ENCODE peak calls at places on chromosomes 7 and 10, in eight cellular contexts. One of them, this sample, is unnamed.

GRCh38 chr7:119228482-119228881 is 1004.0 kb downstream of the ANKRD7 start:
- DNase-seq in uterus: no peak
- DNase-seq in ovary: no peak
- DNase-seq in Panc1: no peak
- DNase-seq in IMR-90: no peak
- DNase-seq in left lung: no peak
- DNase-seq in mesendoderm: no peak
- DNase-seq in psoas muscle: no peak
- DNase-seq in this sample: no peak

GRCh38 chr7:92765725-92766124 is 70.6 kb downstream of the CDK6 start:
- DNase-seq in uterus: no peak
- DNase-seq in ovary: no peak
- DNase-seq in Panc1: no peak
- DNase-seq in IMR-90: peak; percentile 88
- DNase-seq in left lung: no peak
- DNase-seq in mesendoderm: peak; percentile 40
- DNase-seq in psoas muscle: no peak
- DNase-seq in this sample: no peak

GRCh38 chr10:31866118-31866670 is 62.4 kb downstream of the ARHGAP12 start:
- DNase-seq in uterus: no peak
- DNase-seq in ovary: no peak
- DNase-seq in Panc1: no peak
- DNase-seq in IMR-90: no peak
- DNase-seq in left lung: no peak
- DNase-seq in mesendoderm: no peak
- DNase-seq in psoas muscle: no peak
- DNase-seq in this sample: no peak

GRCh38 chr7:157041004-157041403 is 30.5 kb upstream of the MNX1 start:
- DNase-seq in uterus: no peak
- DNase-seq in ovary: no peak
- DNase-seq in Panc1: no peak
- DNase-seq in IMR-90: peak; percentile 5
- DNase-seq in left lung: no peak
- DNase-seq in mesendoderm: peak; percentile 50
- DNase-seq in psoas muscle: no peak
- DNase-seq in this sample: no peak

GRCh38 chr7:122622682-122623081 is 76.2 kb downstream of the RNF133 start:
- DNase-seq in uterus: no peak
- DNase-seq in ovary: no peak
- DNase-seq in Panc1: no peak
- DNase-seq in IMR-90: no peak
- DNase-seq in left lung: no peak
- DNase-seq in mesendoderm: no peak
- DNase-seq in psoas muscle: no peak
- DNase-seq in this sample: no peak

GRCh38 chr10:19302117-19302516 is 253.5 kb downstream of the MALRD1 start:
- DNase-seq in uterus: no peak
- DNase-seq in ovary: no peak
- DNase-seq in Panc1: peak; percentile 39
- DNase-seq in IMR-90: peak; percentile 90
- DNase-seq in left lung: no peak
- DNase-seq in mesendoderm: no peak
- DNase-seq in psoas muscle: no peak
- DNase-seq in this sample: no peak

GRCh38 chr10:51425431-51425830 is 274.0 kb downstream of the CSTF2T start:
- DNase-seq in uterus: no peak
- DNase-seq in ovary: no peak
- DNase-seq in Panc1: no peak
- DNase-seq in IMR-90: no peak
- DNase-seq in left lung: no peak
- DNase-seq in mesendoderm: no peak
- DNase-seq in psoas muscle: no peak
- DNase-seq in this sample: peak; percentile 31

GRCh38 chr10:45227042-45227441 is 88.4 kb downstream of the OR13A1 start:
- DNase-seq in uterus: no peak
- DNase-seq in ovary: no peak
- DNase-seq in Panc1: no peak
- DNase-seq in IMR-90: no peak
- DNase-seq in left lung: no peak
- DNase-seq in mesendoderm: no peak
- DNase-seq in psoas muscle: no peak
- DNase-seq in this sample: no peak

GRCh38 chr10:126198681-126199080 is 189.6 kb downstream of the ADAM12 start:
- DNase-seq in uterus: no peak
- DNase-seq in ovary: no peak
- DNase-seq in Panc1: no peak
- DNase-seq in IMR-90: no peak
- DNase-seq in left lung: no peak
- DNase-seq in mesendoderm: no peak
- DNase-seq in psoas muscle: no peak
- DNase-seq in this sample: no peak

GRCh38 chr7:10315881-10316280 is 657.8 kb upstream of the PHF14 start:
- DNase-seq in uterus: no peak
- DNase-seq in ovary: no peak
- DNase-seq in Panc1: no peak
- DNase-seq in IMR-90: no peak
- DNase-seq in left lung: no peak
- DNase-seq in mesendoderm: no peak
- DNase-seq in psoas muscle: no peak
- DNase-seq in this sample: no peak

GRCh38 chr7:78215199-78215598 is 416.6 kb downstream of the PHTF2 start:
- DNase-seq in uterus: no peak
- DNase-seq in ovary: no peak
- DNase-seq in Panc1: no peak
- DNase-seq in IMR-90: no peak
- DNase-seq in left lung: no peak
- DNase-seq in mesendoderm: no peak
- DNase-seq in psoas muscle: no peak
- DNase-seq in this sample: no peak

GRCh38 chr10:113087082-113088029 is 137.3 kb downstream of the TCF7L2 start:
- DNase-seq in uterus: peak; percentile 71
- DNase-seq in ovary: peak; percentile 50
- DNase-seq in Panc1: peak; percentile 96
- DNase-seq in IMR-90: peak; percentile 100
- DNase-seq in left lung: peak; percentile 79
- DNase-seq in mesendoderm: peak; percentile 99
- DNase-seq in psoas muscle: peak; percentile 60
- DNase-seq in this sample: peak; percentile 76

GRCh38 chr7:31595390-31595789 is 81.5 kb downstream of the ITPRID1 start:
- DNase-seq in uterus: no peak
- DNase-seq in ovary: no peak
- DNase-seq in Panc1: no peak
- DNase-seq in IMR-90: no peak
- DNase-seq in left lung: no peak
- DNase-seq in mesendoderm: no peak
- DNase-seq in psoas muscle: no peak
- DNase-seq in this sample: no peak

GRCh38 chr7:55170335-55170734 is 151.5 kb downstream of the EGFR start:
- DNase-seq in uterus: no peak
- DNase-seq in ovary: no peak
- DNase-seq in Panc1: no peak
- DNase-seq in IMR-90: no peak
- DNase-seq in left lung: no peak
- DNase-seq in mesendoderm: no peak
- DNase-seq in psoas muscle: no peak
- DNase-seq in this sample: no peak

GRCh38 chr7:13981070-13981469 is 8.4 kb downstream of the ETV1 start:
- DNase-seq in uterus: peak; percentile 23
- DNase-seq in ovary: no peak
- DNase-seq in Panc1: peak; percentile 86
- DNase-seq in IMR-90: peak; percentile 98
- DNase-seq in left lung: peak; percentile 65
- DNase-seq in mesendoderm: peak; percentile 89
- DNase-seq in psoas muscle: no peak
- DNase-seq in this sample: peak; percentile 62

DNA sequence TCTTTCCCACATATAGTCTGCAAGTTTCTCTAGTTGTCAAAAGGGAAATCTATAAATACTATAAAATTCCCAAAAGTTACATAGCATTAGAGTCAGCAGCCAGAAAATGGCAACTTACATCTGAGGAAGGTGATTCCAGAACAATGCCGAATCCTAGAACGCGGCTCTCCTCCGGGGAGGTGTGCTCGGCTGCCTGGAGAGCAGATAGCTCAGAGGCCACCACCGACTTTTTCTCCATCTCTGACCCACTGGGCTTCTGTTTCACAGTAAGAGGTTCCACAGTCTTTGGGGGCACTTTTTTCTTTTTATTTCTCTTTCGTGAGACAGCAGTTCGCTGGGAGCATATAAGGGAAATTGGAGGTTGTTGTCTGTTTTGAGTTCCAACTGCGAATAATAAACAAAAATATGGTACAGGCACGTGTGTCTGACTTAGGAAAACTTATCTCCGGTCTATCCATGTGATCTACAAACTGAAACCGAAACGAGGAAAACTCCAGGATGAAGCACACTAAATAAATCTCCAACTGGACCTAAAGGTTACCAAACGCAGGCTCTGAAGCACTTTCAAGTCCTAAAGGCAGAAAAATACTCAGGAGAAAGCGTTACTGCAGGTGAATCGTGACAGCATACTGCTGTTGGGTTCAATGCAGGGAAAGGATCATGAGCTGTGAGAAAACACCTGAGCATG is 36.2 kb downstream of the BEND7 start:
- DNase-seq in uterus: no peak
- DNase-seq in ovary: no peak
- DNase-seq in Panc1: no peak
- DNase-seq in IMR-90: no peak
- DNase-seq in left lung: no peak
- DNase-seq in mesendoderm: no peak
- DNase-seq in psoas muscle: no peak
- DNase-seq in this sample: no peak
- H3K4me3 ChIP-seq in uterus: no peak overlapping the region
- H3K4me3 ChIP-seq in ovary: no peak overlapping the region
- H3K4me3 ChIP-seq in Panc1: peak overlapping the region; percentile 44
- H3K4me3 ChIP-seq in IMR-90: no peak overlapping the region
- H3K4me3 ChIP-seq in left lung: peak overlapping the region; percentile 20
- H3K4me3 ChIP-seq in mesendoderm: no peak overlapping the region
- H3K4me3 ChIP-seq in psoas muscle: peak overlapping the region; percentile 19
- H3K4me3 ChIP-seq in this sample: no peak overlapping the region

GRCh38 chr10:17244712-17245365 is 16.8 kb downstream of the VIM start:
- DNase-seq in uterus: no peak
- DNase-seq in ovary: no peak
- DNase-seq in Panc1: no peak
- DNase-seq in IMR-90: peak; percentile 63
- DNase-seq in left lung: no peak
- DNase-seq in mesendoderm: no peak
- DNase-seq in psoas muscle: no peak
- DNase-seq in this sample: no peak

GRCh38 chr10:17250736-17251135 is 22.7 kb downstream of the VIM start:
- DNase-seq in uterus: no peak
- DNase-seq in ovary: no peak
- DNase-seq in Panc1: no peak
- DNase-seq in IMR-90: no peak
- DNase-seq in left lung: no peak
- DNase-seq in mesendoderm: no peak
- DNase-seq in psoas muscle: no peak
- DNase-seq in this sample: no peak

GRCh38 chr10:17249820-17250219 is 21.8 kb downstream of the VIM start:
- DNase-seq in uterus: no peak
- DNase-seq in ovary: no peak
- DNase-seq in Panc1: no peak
- DNase-seq in IMR-90: peak; percentile 34
- DNase-seq in left lung: no peak
- DNase-seq in mesendoderm: peak; percentile 64
- DNase-seq in psoas muscle: no peak
- DNase-seq in this sample: no peak

GRCh38 chr10:17248964-17249363 is 20.9 kb downstream of the VIM start:
- DNase-seq in uterus: no peak
- DNase-seq in ovary: no peak
- DNase-seq in Panc1: no peak
- DNase-seq in IMR-90: no peak
- DNase-seq in left lung: no peak
- DNase-seq in mesendoderm: peak; percentile 70
- DNase-seq in psoas muscle: no peak
- DNase-seq in this sample: no peak

DNA sequence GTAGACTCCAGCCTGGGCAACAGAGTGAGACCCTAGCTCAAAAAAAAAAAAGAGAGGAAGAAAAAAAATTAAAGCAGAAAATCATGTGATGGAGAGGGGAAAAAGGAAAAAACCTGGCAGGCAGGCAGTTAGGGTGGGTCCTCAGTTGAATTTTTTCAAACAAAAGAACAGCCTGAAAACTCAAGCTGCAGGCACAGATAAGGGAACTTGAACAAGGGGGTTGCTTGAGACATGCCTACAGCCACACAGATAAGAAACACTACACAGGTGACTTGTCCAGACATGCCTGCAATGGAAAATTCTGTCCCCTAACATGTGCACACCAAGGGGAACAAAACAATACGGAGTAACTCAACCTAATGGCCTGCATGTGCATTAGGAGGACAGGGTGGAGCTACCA is 19.2 kb downstream of the VIM start:
- DNase-seq in uterus: no peak
- DNase-seq in ovary: no peak
- DNase-seq in Panc1: no peak
- DNase-seq in IMR-90: no peak
- DNase-seq in left lung: no peak
- DNase-seq in mesendoderm: no peak
- DNase-seq in psoas muscle: no peak
- DNase-seq in this sample: no peak
- H3K4me1 ChIP-seq in uterus: no peaks in the 10 kb centered on the region
- H3K4me1 ChIP-seq in ovary: no peaks in the 10 kb centered on the region
- H3K4me1 ChIP-seq in Panc1: no peaks in the 10 kb centered on the region
- H3K4me1 ChIP-seq in IMR-90: peaks cover 9% of the 10 kb centered on the region
- H3K4me1 ChIP-seq in left lung: no peaks in the 10 kb centered on the region
- H3K4me1 ChIP-seq in mesendoderm: no peaks in the 10 kb centered on the region
- H3K4me1 ChIP-seq in psoas muscle: no peaks in the 10 kb centered on the region
- H3K4me1 ChIP-seq in this sample: no peaks in the 10 kb centered on the region

DNA sequence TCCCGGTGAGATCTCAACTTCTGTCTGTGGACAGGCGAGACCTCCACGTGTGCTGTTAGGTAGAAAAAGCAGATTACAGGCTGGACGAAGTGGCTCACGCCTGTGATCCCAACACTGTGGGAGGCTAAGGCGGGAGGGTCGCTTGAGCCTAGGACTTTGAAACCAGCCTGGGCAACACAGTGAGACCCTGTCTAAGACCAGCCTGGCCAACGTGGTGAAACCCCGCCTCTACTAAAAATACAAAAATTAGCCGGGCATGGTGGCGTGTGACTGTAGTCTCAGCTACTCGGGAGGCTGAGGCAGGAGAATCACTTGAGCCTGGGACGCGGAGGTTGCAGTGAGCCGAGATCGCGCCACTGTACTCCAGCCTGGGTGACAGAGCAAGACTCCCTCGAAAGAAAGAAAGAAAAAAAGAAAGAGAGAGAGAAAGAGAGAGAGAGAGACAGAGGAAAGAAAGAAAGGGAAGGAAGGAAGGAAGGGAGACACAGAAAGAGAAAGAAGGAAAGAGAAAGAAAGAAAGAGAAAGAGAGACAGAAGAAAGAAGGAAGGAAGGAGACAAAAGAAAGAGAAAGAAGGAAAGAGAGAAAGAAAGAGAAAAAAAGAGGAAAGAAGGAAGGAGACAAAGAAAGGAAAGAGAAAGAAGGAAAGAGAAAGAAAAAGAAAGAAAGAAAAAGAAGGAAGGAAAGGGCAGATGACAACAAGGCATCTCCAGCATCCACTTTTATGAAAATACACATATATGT is 29.6 kb upstream of the SUN1 start:
- DNase-seq in uterus: no peak
- DNase-seq in ovary: peak; percentile 16
- DNase-seq in Panc1: no peak
- DNase-seq in IMR-90: no peak
- DNase-seq in left lung: no peak
- DNase-seq in mesendoderm: no peak
- DNase-seq in psoas muscle: no peak
- DNase-seq in this sample: no peak
- H3K4me3 ChIP-seq in uterus: no peak overlapping the region
- H3K4me3 ChIP-seq in ovary: no peak overlapping the region
- H3K4me3 ChIP-seq in Panc1: no peak overlapping the region
- H3K4me3 ChIP-seq in IMR-90: no peak overlapping the region
- H3K4me3 ChIP-seq in left lung: no peak overlapping the region
- H3K4me3 ChIP-seq in mesendoderm: no peak overlapping the region
- H3K4me3 ChIP-seq in psoas muscle: peak overlapping the region; percentile 29
- H3K4me3 ChIP-seq in this sample: no peak overlapping the region

GRCh38 chr10:77296534-77297369 is 340.9 kb downstream of the KCNMA1 start:
- DNase-seq in uterus: no peak
- DNase-seq in ovary: no peak
- DNase-seq in Panc1: no peak
- DNase-seq in IMR-90: no peak
- DNase-seq in left lung: no peak
- DNase-seq in mesendoderm: no peak
- DNase-seq in psoas muscle: no peak
- DNase-seq in this sample: no peak
- H3K4me1 ChIP-seq in uterus: no peaks in the 10 kb centered on the region
- H3K4me1 ChIP-seq in ovary: peaks cover 4% of the 10 kb centered on the region
- H3K4me1 ChIP-seq in Panc1: peaks cover 8% of the 10 kb centered on the region
- H3K4me1 ChIP-seq in IMR-90: peaks cover 20% of the 10 kb centered on the region
- H3K4me1 ChIP-seq in left lung: no peaks in the 10 kb centered on the region
- H3K4me1 ChIP-seq in mesendoderm: peaks cover 9% of the 10 kb centered on the region
- H3K4me1 ChIP-seq in psoas muscle: no peaks in the 10 kb centered on the region
- H3K4me1 ChIP-seq in this sample: no peaks in the 10 kb centered on the region

This sample was measured in right cardiac atrium.